ENCODE peak calls at places on chromosomes 12 and 14, in eight cellular contexts. X is SK-N-SH, B is esophagus muscularis mucosa, P is tibial nerve, H is transverse colon, T is ovary, Q is K562, U is upper lobe of left lung. V is an unnamed sample. For H3K36me3, the result is how much of the 10 kb centered on the place peaks cover.

GRCh38 chr14:56145965-56146364 is 27.8 kb downstream of the PELI2 start:
- DNase-seq in P (no peak), H (no peak), B (no peak), X (no peak), U (no peak), Q (no peak), T (no peak), V (no peak)

GRCh38 chr14:32998433-32998832 is 59.8 kb downstream of the NPAS3 start:
- DNase-seq in B (no peak), T (no peak), X (no peak), U (no peak), Q (no peak), H (no peak), P (no peak), V (no peak)

GRCh38 chr12:42161529-42161928 is 16.9 kb upstream of the GXYLT1 start:
- DNase-seq in U (no peak), X (no peak), T (no peak), H (no peak), P (no peak), Q (peak), B (no peak), V (no peak)

GRCh38 chr14:60514378-60515243 is 5.7 kb downstream of the SIX6 start:
- DNase-seq in B (no peak), U (peak), X (peak), Q (peak), H (no peak), P (peak), T (no peak), V (no peak)

GRCh38 chr12:51407604-51408003 is 16.4 kb upstream of the GALNT6 start:
- DNase-seq in B (no peak), T (no peak), Q (no peak), U (no peak), H (no peak), X (no peak), P (no peak), V (no peak)

GRCh38 chr12:89880695-89881350 is 172.2 kb upstream of the ATP2B1 start:
- DNase-seq in P (no peak), H (peak), T (no peak), X (no peak), U (no peak), B (no peak), Q (no peak), V (no peak)

GRCh38 chr12:50390284-50390683 is 6.1 kb downstream of the FAM186A start:
- DNase-seq in X (no peak), P (peak), Q (no peak), U (no peak), H (no peak), B (no peak), T (no peak), V (no peak)

GRCh38 chr14:21066882-21067502 is 3.1 kb upstream of the ARHGEF40 start:
- DNase-seq in T (no peak), Q (peak), U (no peak), H (no peak), B (no peak), X (no peak), P (no peak), V (no peak)

GRCh38 chr12:20950248-20950647 is 139.7 kb downstream of the SLCO1B3 start:
- DNase-seq in B (no peak), X (peak), T (no peak), U (no peak), H (no peak), P (no peak), Q (peak), V (no peak)

GRCh38 chr12:128801879-128802391 is 21.8 kb downstream of the SLC15A4 start:
- DNase-seq in B (no peak), Q (no peak), P (no peak), X (no peak), T (no peak), U (no peak), H (no peak), V (no peak)

GRCh38 chr12:116559080-116559329 is 176 bp upstream of the MAP1LC3B2 start:
- DNase-seq in T (no peak), H (no peak), X (no peak), U (peak), P (no peak), Q (no peak), B (no peak), V (no peak)

GRCh38 chr12:66352197-66352596 is 49.9 kb downstream of the HELB start:
- DNase-seq in U (no peak), X (peak), Q (peak), T (no peak), B (no peak), H (no peak), P (no peak), V (no peak)

GRCh38 chr12:99111600-99111999 is 466.5 kb downstream of the APAF1 start:
- DNase-seq in B (no peak), H (no peak), P (no peak), T (no peak), X (no peak), U (no peak), Q (no peak), V (no peak)

GRCh38 chr12:57575771-57576612 is 15.0 kb upstream of the PIP4K2C start:
- DNase-seq in X (no peak), H (peak), P (no peak), U (peak), B (no peak), Q (no peak), T (no peak), V (no peak)

GRCh38 chr12:57574795-57575194 is 16.2 kb upstream of the PIP4K2C start:
- DNase-seq in H (no peak), T (no peak), P (no peak), X (no peak), Q (no peak), U (no peak), B (no peak), V (no peak)

GRCh38 chr12:57568838-57569237 is 19.0 kb downstream of the KIF5A start:
- DNase-seq in B (no peak), T (no peak), H (no peak), X (no peak), P (no peak), Q (no peak), U (no peak), V (no peak)

GRCh38 chr12:57569858-57570257 is 20.0 kb downstream of the KIF5A start:
- DNase-seq in P (no peak), Q (no peak), B (no peak), H (no peak), T (no peak), U (peak), X (no peak), V (no peak)

GRCh38 chr12:57571926-57572762 is 18.8 kb upstream of the PIP4K2C start:
- DNase-seq in X (no peak), T (no peak), U (no peak), H (no peak), Q (no peak), P (no peak), B (no peak), V (no peak)
- H3K36me3 ChIP-seq in X (under half), T (under half), U (under half), H (under half), Q (half or more), P (under half), B (under half), V (under half)

GRCh38 chr14:96267916-96268315 is 11.9 kb downstream of the BDKRB1 start:
- DNase-seq in T (no peak), H (no peak), B (no peak), Q (no peak), U (no peak), P (no peak), X (peak), V (no peak)
- TF ChIP-seq EP300 in T (no peak), H (no peak), B (no peak), Q (no peak), U (no peak), P (no peak), X (no peak), V (no peak)

GRCh38 chr12:107986183-107986582 is 142.9 kb upstream of the WSCD2 start:
- DNase-seq in H (no peak), B (peak), X (no peak), P (no peak), T (no peak), U (no peak), Q (no peak), V (no peak)

GRCh38 chr12:107984973-107985372 is 144.1 kb upstream of the WSCD2 start:
- DNase-seq in B (no peak), U (no peak), P (no peak), H (no peak), Q (no peak), T (no peak), X (no peak), V (no peak)

DNA sequence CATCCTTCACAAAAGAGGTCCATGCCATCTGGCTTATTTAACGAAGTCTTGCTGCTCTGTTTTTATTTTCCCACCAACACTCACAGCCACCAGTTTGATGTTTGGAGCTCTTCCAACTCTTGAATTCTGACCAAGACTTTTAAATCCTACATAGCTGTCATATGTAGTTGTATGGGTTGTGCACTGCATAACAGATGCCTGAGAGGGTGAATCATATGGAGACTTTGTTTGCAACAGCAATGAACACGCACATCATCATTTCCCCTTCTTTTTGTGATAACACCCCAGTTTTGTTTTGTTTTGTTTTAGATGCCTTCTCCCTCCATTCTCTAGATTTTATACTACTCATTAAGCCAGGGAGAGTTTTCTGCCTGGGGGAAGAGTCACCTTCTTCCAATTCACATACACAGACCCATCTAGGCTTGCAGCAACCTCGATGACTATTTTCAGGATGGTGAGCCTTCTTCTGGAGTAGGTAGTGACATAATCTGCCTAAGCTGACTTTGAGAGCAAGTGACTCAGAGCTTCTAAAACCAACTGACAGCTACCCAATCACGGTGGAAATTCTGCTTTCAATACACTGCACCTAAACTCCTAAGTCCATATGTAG is 145.1 kb upstream of the WSCD2 start:
- DNase-seq in X (no peak), B (no peak), Q (no peak), T (no peak), H (no peak), U (no peak), P (no peak), V (no peak)
- H3K36me3 ChIP-seq in X (under half), B (under half), Q (under half), T (under half), H (under half), U (under half), P (under half), V (under half)

DNA sequence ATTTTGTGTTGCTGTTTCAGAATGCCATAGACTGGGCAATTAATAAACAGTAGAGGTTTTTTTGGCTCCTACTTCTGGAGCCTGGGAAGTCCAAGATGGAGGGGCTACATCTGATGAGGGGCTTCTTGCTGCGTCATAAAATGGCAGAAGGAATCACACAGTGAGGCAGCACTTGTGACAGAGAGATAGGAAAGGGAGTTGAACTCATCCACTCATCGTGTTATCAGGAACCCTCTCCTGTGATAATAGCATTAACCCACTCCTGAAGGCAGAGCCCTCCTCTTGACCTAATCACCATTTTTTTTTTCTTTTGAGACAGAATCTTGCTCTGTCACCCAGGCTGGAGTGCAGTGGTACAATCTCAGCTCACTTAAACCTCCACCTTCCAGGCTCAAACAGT is 9.7 kb downstream of the TDG start:
- DNase-seq in X (no peak), P (no peak), B (no peak), Q (peak), U (no peak), T (no peak), H (no peak), V (no peak)
- TF ChIP-seq EP300 in X (no peak), P (no peak), B (no peak), Q (peak), U (no peak), T (no peak), H (no peak), V (no peak)

GRCh38 chr14:36340276-36340890 is 19.9 kb upstream of the MBIP start:
- DNase-seq in Q (no peak), U (no peak), P (no peak), B (no peak), H (no peak), T (no peak), X (no peak), V (no peak)

GRCh38 chr14:36344211-36344610 is 23.8 kb upstream of the MBIP start:
- DNase-seq in B (no peak), X (no peak), H (no peak), P (no peak), Q (no peak), T (no peak), U (no peak), V (no peak)

GRCh38 chr14:36339817-36340216 is 19.4 kb upstream of the MBIP start:
- DNase-seq in U (no peak), P (no peak), B (no peak), X (no peak), H (no peak), T (no peak), Q (no peak), V (no peak)
- H3K36me3 ChIP-seq in U (under half), P (under half), B (under half), X (under half), H (under half), T (under half), Q (under half), V (under half)

GRCh38 chr12:19411234-19412221 is 27.8 kb upstream of the AEBP2 start:
- DNase-seq in T (no peak), U (no peak), P (no peak), Q (no peak), H (no peak), B (no peak), X (no peak), V (no peak)
- TF ChIP-seq EP300 in T (no peak), U (no peak), P (no peak), Q (no peak), H (no peak), B (no peak), X (no peak), V (no peak)

GRCh38 chr14:75915063-75915462 is 66.7 kb downstream of the TGFB3 start:
- DNase-seq in T (no peak), H (no peak), B (no peak), P (no peak), X (no peak), U (no peak), Q (no peak), V (no peak)

GRCh38 chr14:75913183-75913582 is 68.6 kb downstream of the TGFB3 start:
- DNase-seq in X (no peak), H (no peak), T (no peak), P (no peak), B (no peak), Q (no peak), U (no peak), V (no peak)

GRCh38 chr14:75910048-75910447 is 71.7 kb downstream of the TGFB3 start:
- DNase-seq in Q (no peak), P (no peak), H (no peak), B (no peak), U (no peak), T (no peak), X (no peak), V (no peak)

GRCh38 chr14:75909630-75910029 is 72.2 kb downstream of the TGFB3 start:
- DNase-seq in H (no peak), T (no peak), B (no peak), P (no peak), U (no peak), X (no peak), Q (no peak), V (no peak)

DNA sequence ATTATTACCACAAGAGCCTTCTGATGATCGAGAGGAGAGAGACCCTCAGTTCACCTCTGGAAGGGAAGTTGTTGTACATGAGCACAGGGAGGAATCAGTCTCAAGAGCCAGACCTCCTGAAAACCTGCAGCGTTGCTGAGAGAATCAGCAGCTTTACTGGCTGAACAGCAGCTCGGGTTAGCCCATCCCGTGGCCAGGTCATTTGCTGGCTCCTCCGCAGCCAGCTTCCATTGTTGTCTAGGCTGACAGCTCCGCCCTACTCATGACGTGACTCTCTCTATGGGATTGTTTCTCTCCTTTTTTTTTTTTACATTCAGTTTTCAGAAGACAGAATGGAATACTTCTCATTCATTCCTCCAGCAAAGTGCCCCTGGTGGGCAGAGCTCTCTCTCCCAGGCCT is 69.9 kb downstream of the TGFB3 start:
- DNase-seq in U (no peak), B (no peak), X (no peak), P (no peak), H (peak), T (no peak), Q (no peak), V (no peak)
- H3K36me3 ChIP-seq in U (under half), B (under half), X (under half), P (under half), H (under half), T (under half), Q (under half), V (under half)

V was measured in stomach.